ENCODE peak calls at places on chromosomes 16 and 17, in nine cellular contexts. One of them, this sample, is unnamed.

GRCh38 chr16:87356491-87356853 is 27.1 kb downstream of the FBXO31 start:
- DNase-seq in K562: no peak
- DNase-seq in hepatocyte: no peak
- DNase-seq in coronary artery: no peak
- DNase-seq in OCI-LY7: no peak
- DNase-seq in cardiac muscle cell: no peak
- DNase-seq in dorsolateral prefrontal cortex: no peak
- DNase-seq in H1: no peak
- DNase-seq in GM23338: no peak
- DNase-seq in this sample: no peak

GRCh38 chr17:60107526-60108257 is 29.0 kb upstream of the HEATR6 start:
- DNase-seq in dorsolateral prefrontal cortex: no peak
- DNase-seq in H1: no peak
- DNase-seq in hepatocyte: no peak
- DNase-seq in K562: no peak
- DNase-seq in OCI-LY7: no peak
- DNase-seq in GM23338: no peak
- DNase-seq in cardiac muscle cell: no peak
- DNase-seq in coronary artery: no peak
- DNase-seq in this sample: no peak

GRCh38 chr16:27791404-27791719 is 241.4 kb downstream of the KATNIP start:
- DNase-seq in GM23338: no peak
- DNase-seq in cardiac muscle cell: no peak
- DNase-seq in dorsolateral prefrontal cortex: no peak
- DNase-seq in hepatocyte: no peak
- DNase-seq in OCI-LY7: no peak
- DNase-seq in coronary artery: no peak
- DNase-seq in H1: no peak
- DNase-seq in K562: no peak
- DNase-seq in this sample: no peak

GRCh38 chr17:71983828-71984227 is 137.0 kb upstream of the SOX9 start:
- DNase-seq in GM23338: no peak
- DNase-seq in cardiac muscle cell: no peak
- DNase-seq in hepatocyte: no peak
- DNase-seq in OCI-LY7: no peak
- DNase-seq in coronary artery: no peak
- DNase-seq in dorsolateral prefrontal cortex: no peak
- DNase-seq in K562: no peak
- DNase-seq in H1: no peak
- DNase-seq in this sample: no peak

GRCh38 chr16:30867747-30868146 is 26.1 kb downstream of the BCL7C start:
- DNase-seq in H1: no peak
- DNase-seq in GM23338: peak
- DNase-seq in OCI-LY7: no peak
- DNase-seq in K562: no peak
- DNase-seq in coronary artery: no peak
- DNase-seq in dorsolateral prefrontal cortex: no peak
- DNase-seq in cardiac muscle cell: no peak
- DNase-seq in hepatocyte: peak
- DNase-seq in this sample: no peak

GRCh38 chr17:72301887-72302286 is 181.1 kb downstream of the SOX9 start:
- DNase-seq in cardiac muscle cell: no peak
- DNase-seq in hepatocyte: no peak
- DNase-seq in coronary artery: no peak
- DNase-seq in dorsolateral prefrontal cortex: no peak
- DNase-seq in OCI-LY7: no peak
- DNase-seq in H1: no peak
- DNase-seq in GM23338: no peak
- DNase-seq in K562: no peak
- DNase-seq in this sample: no peak

GRCh38 chr16:81310045-81310644 is 4.6 kb upstream of the GAN start:
- DNase-seq in dorsolateral prefrontal cortex: no peak
- DNase-seq in hepatocyte: peak
- DNase-seq in GM23338: no peak
- DNase-seq in coronary artery: no peak
- DNase-seq in OCI-LY7: no peak
- DNase-seq in cardiac muscle cell: no peak
- DNase-seq in K562: no peak
- DNase-seq in H1: no peak
- DNase-seq in this sample: no peak

GRCh38 chr16:54286330-54287017 is at the start of gene IRX3:
- DNase-seq in H1: peak
- DNase-seq in coronary artery: peak
- DNase-seq in hepatocyte: peak
- DNase-seq in OCI-LY7: no peak
- DNase-seq in GM23338: peak
- DNase-seq in K562: no peak
- DNase-seq in dorsolateral prefrontal cortex: no peak
- DNase-seq in cardiac muscle cell: peak
- DNase-seq in this sample: peak

GRCh38 chr16:63938661-63939060 is 1183.2 kb downstream of the CDH11 start:
- DNase-seq in dorsolateral prefrontal cortex: no peak
- DNase-seq in K562: no peak
- DNase-seq in H1: no peak
- DNase-seq in hepatocyte: no peak
- DNase-seq in OCI-LY7: no peak
- DNase-seq in coronary artery: no peak
- DNase-seq in cardiac muscle cell: no peak
- DNase-seq in GM23338: no peak
- DNase-seq in this sample: no peak

GRCh38 chr16:19881028-19881427 is 3.6 kb downstream of the GPRC5B start:
- DNase-seq in cardiac muscle cell: no peak
- DNase-seq in H1: no peak
- DNase-seq in GM23338: no peak
- DNase-seq in K562: no peak
- DNase-seq in coronary artery: no peak
- DNase-seq in OCI-LY7: no peak
- DNase-seq in hepatocyte: no peak
- DNase-seq in dorsolateral prefrontal cortex: no peak
- DNase-seq in this sample: no peak

GRCh38 chr17:19433727-19434340 is 22.8 kb downstream of the RNF112 start:
- DNase-seq in hepatocyte: no peak
- DNase-seq in GM23338: peak
- DNase-seq in OCI-LY7: peak
- DNase-seq in coronary artery: no peak
- DNase-seq in H1: no peak
- DNase-seq in cardiac muscle cell: no peak
- DNase-seq in dorsolateral prefrontal cortex: no peak
- DNase-seq in K562: no peak
- DNase-seq in this sample: no peak

GRCh38 chr17:35129154-35129972 is 7.9 kb downstream of the FNDC8 start:
- DNase-seq in dorsolateral prefrontal cortex: no peak
- DNase-seq in OCI-LY7: no peak
- DNase-seq in cardiac muscle cell: no peak
- DNase-seq in hepatocyte: no peak
- DNase-seq in H1: no peak
- DNase-seq in K562: no peak
- DNase-seq in coronary artery: no peak
- DNase-seq in GM23338: no peak
- DNase-seq in this sample: no peak

GRCh38 chr17:71360301-71360700 is 760.5 kb upstream of the SOX9 start:
- DNase-seq in hepatocyte: no peak
- DNase-seq in GM23338: no peak
- DNase-seq in cardiac muscle cell: no peak
- DNase-seq in K562: no peak
- DNase-seq in H1: no peak
- DNase-seq in dorsolateral prefrontal cortex: no peak
- DNase-seq in OCI-LY7: no peak
- DNase-seq in coronary artery: no peak
- DNase-seq in this sample: no peak

GRCh38 chr16:85750021-85750826 is 672 bp downstream of the C16orf74 start:
- DNase-seq in cardiac muscle cell: peak
- DNase-seq in H1: peak
- DNase-seq in coronary artery: no peak
- DNase-seq in K562: peak
- DNase-seq in OCI-LY7: peak
- DNase-seq in hepatocyte: peak
- DNase-seq in dorsolateral prefrontal cortex: no peak
- DNase-seq in GM23338: peak
- DNase-seq in this sample: peak

GRCh38 chr17:37179893-37180292 is 195.9 kb upstream of the C17orf78 start:
- DNase-seq in H1: no peak
- DNase-seq in hepatocyte: no peak
- DNase-seq in dorsolateral prefrontal cortex: no peak
- DNase-seq in GM23338: no peak
- DNase-seq in OCI-LY7: no peak
- DNase-seq in K562: no peak
- DNase-seq in coronary artery: no peak
- DNase-seq in cardiac muscle cell: no peak
- DNase-seq in this sample: peak

GRCh38 chr17:48592592-48592991 is 987 bp downstream of the HOXB5 start:
- DNase-seq in cardiac muscle cell: no peak
- DNase-seq in OCI-LY7: no peak
- DNase-seq in K562: no peak
- DNase-seq in hepatocyte: no peak
- DNase-seq in coronary artery: no peak
- DNase-seq in dorsolateral prefrontal cortex: no peak
- DNase-seq in H1: no peak
- DNase-seq in GM23338: no peak
- DNase-seq in this sample: no peak
- H3K27ac ChIP-seq in cardiac muscle cell: no peak
- H3K27ac ChIP-seq in OCI-LY7: no peak
- H3K27ac ChIP-seq in K562: no peak
- H3K27ac ChIP-seq in hepatocyte: peak
- H3K27ac ChIP-seq in coronary artery: no peak
- H3K27ac ChIP-seq in dorsolateral prefrontal cortex: no peak
- H3K27ac ChIP-seq in H1: no peak
- H3K27ac ChIP-seq in GM23338: no peak
- H3K27ac ChIP-seq in this sample: no peak

GRCh38 chr17:50884354-50885311 is 18.5 kb upstream of the TOB1 start:
- DNase-seq in dorsolateral prefrontal cortex: no peak
- DNase-seq in GM23338: no peak
- DNase-seq in OCI-LY7: no peak
- DNase-seq in coronary artery: no peak
- DNase-seq in K562: peak
- DNase-seq in cardiac muscle cell: peak
- DNase-seq in hepatocyte: peak
- DNase-seq in H1: no peak
- DNase-seq in this sample: peak

GRCh38 chr17:50881182-50881581 is 15.0 kb upstream of the TOB1 start:
- DNase-seq in K562: no peak
- DNase-seq in H1: no peak
- DNase-seq in cardiac muscle cell: no peak
- DNase-seq in coronary artery: no peak
- DNase-seq in dorsolateral prefrontal cortex: no peak
- DNase-seq in OCI-LY7: no peak
- DNase-seq in GM23338: no peak
- DNase-seq in hepatocyte: no peak
- DNase-seq in this sample: no peak

GRCh38 chr17:50887705-50888245 is 21.6 kb upstream of the TOB1 start:
- DNase-seq in H1: no peak
- DNase-seq in GM23338: no peak
- DNase-seq in OCI-LY7: no peak
- DNase-seq in cardiac muscle cell: no peak
- DNase-seq in K562: no peak
- DNase-seq in hepatocyte: no peak
- DNase-seq in dorsolateral prefrontal cortex: no peak
- DNase-seq in coronary artery: peak
- DNase-seq in this sample: no peak

GRCh38 chr17:50882851-50883250 is 16.7 kb upstream of the TOB1 start:
- DNase-seq in GM23338: no peak
- DNase-seq in coronary artery: no peak
- DNase-seq in dorsolateral prefrontal cortex: no peak
- DNase-seq in hepatocyte: no peak
- DNase-seq in cardiac muscle cell: no peak
- DNase-seq in OCI-LY7: no peak
- DNase-seq in K562: no peak
- DNase-seq in H1: no peak
- DNase-seq in this sample: peak

GRCh38 chr17:50883850-50884291 is 17.7 kb upstream of the TOB1 start:
- DNase-seq in cardiac muscle cell: no peak
- DNase-seq in hepatocyte: no peak
- DNase-seq in K562: no peak
- DNase-seq in dorsolateral prefrontal cortex: no peak
- DNase-seq in coronary artery: no peak
- DNase-seq in GM23338: no peak
- DNase-seq in OCI-LY7: peak
- DNase-seq in H1: no peak
- DNase-seq in this sample: no peak
- H3K27ac ChIP-seq in cardiac muscle cell: peak
- H3K27ac ChIP-seq in hepatocyte: peak
- H3K27ac ChIP-seq in K562: peak
- H3K27ac ChIP-seq in dorsolateral prefrontal cortex: no peak
- H3K27ac ChIP-seq in coronary artery: no peak
- H3K27ac ChIP-seq in GM23338: no peak
- H3K27ac ChIP-seq in OCI-LY7: no peak
- H3K27ac ChIP-seq in H1: no peak
- H3K27ac ChIP-seq in this sample: peak

GRCh38 chr16:10888320-10888937 is 11.4 kb downstream of the CIITA start:
- DNase-seq in dorsolateral prefrontal cortex: no peak
- DNase-seq in cardiac muscle cell: no peak
- DNase-seq in hepatocyte: no peak
- DNase-seq in coronary artery: no peak
- DNase-seq in OCI-LY7: peak
- DNase-seq in K562: no peak
- DNase-seq in H1: no peak
- DNase-seq in GM23338: no peak
- DNase-seq in this sample: no peak

GRCh38 chr16:10889880-10890279 is 12.9 kb downstream of the CIITA start:
- DNase-seq in K562: no peak
- DNase-seq in OCI-LY7: peak
- DNase-seq in hepatocyte: no peak
- DNase-seq in coronary artery: no peak
- DNase-seq in H1: no peak
- DNase-seq in dorsolateral prefrontal cortex: no peak
- DNase-seq in cardiac muscle cell: no peak
- DNase-seq in GM23338: no peak
- DNase-seq in this sample: no peak

GRCh38 chr16:10883004-10883403 is 6.0 kb downstream of the CIITA start:
- DNase-seq in dorsolateral prefrontal cortex: no peak
- DNase-seq in K562: no peak
- DNase-seq in hepatocyte: no peak
- DNase-seq in OCI-LY7: no peak
- DNase-seq in GM23338: peak
- DNase-seq in H1: no peak
- DNase-seq in coronary artery: no peak
- DNase-seq in cardiac muscle cell: no peak
- DNase-seq in this sample: peak

GRCh38 chr16:10885246-10885645 is 8.2 kb downstream of the CIITA start:
- DNase-seq in K562: no peak
- DNase-seq in hepatocyte: no peak
- DNase-seq in dorsolateral prefrontal cortex: no peak
- DNase-seq in cardiac muscle cell: no peak
- DNase-seq in H1: no peak
- DNase-seq in OCI-LY7: peak
- DNase-seq in GM23338: no peak
- DNase-seq in coronary artery: no peak
- DNase-seq in this sample: no peak

GRCh38 chr16:10886739-10887269 is 9.8 kb downstream of the CIITA start:
- DNase-seq in hepatocyte: no peak
- DNase-seq in OCI-LY7: peak
- DNase-seq in cardiac muscle cell: no peak
- DNase-seq in H1: no peak
- DNase-seq in dorsolateral prefrontal cortex: no peak
- DNase-seq in K562: no peak
- DNase-seq in GM23338: no peak
- DNase-seq in coronary artery: no peak
- DNase-seq in this sample: no peak
- H3K27ac ChIP-seq in hepatocyte: no peak
- H3K27ac ChIP-seq in OCI-LY7: peak
- H3K27ac ChIP-seq in cardiac muscle cell: no peak
- H3K27ac ChIP-seq in H1: no peak
- H3K27ac ChIP-seq in dorsolateral prefrontal cortex: no peak
- H3K27ac ChIP-seq in K562: no peak
- H3K27ac ChIP-seq in GM23338: no peak
- H3K27ac ChIP-seq in coronary artery: no peak
- H3K27ac ChIP-seq in this sample: no peak

GRCh38 chr17:38453951-38454421 is 25.7 kb downstream of the ARHGAP23 start:
- DNase-seq in coronary artery: no peak
- DNase-seq in dorsolateral prefrontal cortex: no peak
- DNase-seq in hepatocyte: peak
- DNase-seq in K562: no peak
- DNase-seq in H1: no peak
- DNase-seq in OCI-LY7: no peak
- DNase-seq in cardiac muscle cell: no peak
- DNase-seq in GM23338: no peak
- DNase-seq in this sample: no peak
- H3K27ac ChIP-seq in coronary artery: peak
- H3K27ac ChIP-seq in dorsolateral prefrontal cortex: peak
- H3K27ac ChIP-seq in hepatocyte: peak
- H3K27ac ChIP-seq in K562: no peak
- H3K27ac ChIP-seq in H1: no peak
- H3K27ac ChIP-seq in OCI-LY7: no peak
- H3K27ac ChIP-seq in cardiac muscle cell: peak
- H3K27ac ChIP-seq in GM23338: peak
- H3K27ac ChIP-seq in this sample: peak